ENCODE peak calls at places on chromosomes 6 and 20, in six cellular contexts. H is Calu3; Z is endothelial cell; Q is CD4-positive, alpha-beta T cell; F is AG09319; K is uterus. P is an unnamed sample.

GRCh38 chr6:44247338-44248302 is 719 bp downstream of the HSP90AB1 start:
- DNase-seq in H (peak), Z (peak), Q (peak), F (no peak), K (peak), P (peak)

GRCh38 chr6:15309611-15310283 is 63.9 kb downstream of the JARID2 start:
- DNase-seq in H (no peak), Z (no peak), Q (no peak), F (no peak), K (no peak), P (no peak)

GRCh38 chr6:147641511-147641910 is 133.0 kb downstream of the SAMD5 start:
- DNase-seq in H (no peak), Z (no peak), Q (no peak), F (no peak), K (no peak), P (no peak)

GRCh38 chr6:116327803-116328527 is 42.8 kb upstream of the DSE start:
- DNase-seq in H (no peak), Z (no peak), Q (no peak), F (no peak), K (no peak), P (no peak)

GRCh38 chr6:27940766-27941165 is 16.3 kb upstream of the OR2B6 start:
- DNase-seq in H (no peak), Z (no peak), Q (no peak), F (no peak), K (no peak), P (no peak)

GRCh38 chr6:23983691-23984090 is 142.3 kb upstream of the NRSN1 start:
- DNase-seq in H (no peak), Z (no peak), Q (no peak), F (no peak), K (no peak), P (no peak)

GRCh38 chr20:50412499-50412898 is 97.7 kb upstream of the PTPN1 start:
- DNase-seq in H (no peak), Z (no peak), Q (no peak), F (no peak), K (no peak), P (no peak)

GRCh38 chr20:9447182-9447581 is 67.2 kb upstream of the LAMP5 start:
- DNase-seq in H (no peak), Z (no peak), Q (no peak), F (no peak), K (no peak), P (no peak)

GRCh38 chr20:10665027-10665561 is 8.7 kb downstream of the JAG1 start:
- DNase-seq in H (no peak), Z (no peak), Q (no peak), F (no peak), K (no peak), P (no peak)

GRCh38 chr20:57619053-57619831 is 984 bp downstream of the ZBP1 start:
- DNase-seq in H (no peak), Z (no peak), Q (peak), F (no peak), K (no peak), P (no peak)

GRCh38 chr6:1039191-1039590 is 272.7 kb upstream of the FOXQ1 start:
- DNase-seq in H (peak), Z (no peak), Q (no peak), F (no peak), K (no peak), P (no peak)

GRCh38 chr6:52976591-52977035 is 18.5 kb downstream of the GSTA4 start:
- DNase-seq in H (no peak), Z (no peak), Q (no peak), F (no peak), K (no peak), P (no peak)

GRCh38 chr6:52981215-52981910 is 13.7 kb downstream of the GSTA4 start:
- DNase-seq in H (no peak), Z (no peak), Q (no peak), F (no peak), K (no peak), P (no peak)

GRCh38 chr6:52976149-52976548 is 18.9 kb downstream of the GSTA4 start:
- DNase-seq in H (no peak), Z (no peak), Q (no peak), F (no peak), K (no peak), P (no peak)

GRCh38 chr6:52973013-52973412 is 22.1 kb downstream of the GSTA4 start:
- DNase-seq in H (no peak), Z (no peak), Q (no peak), F (no peak), K (no peak), P (no peak)

DNA sequence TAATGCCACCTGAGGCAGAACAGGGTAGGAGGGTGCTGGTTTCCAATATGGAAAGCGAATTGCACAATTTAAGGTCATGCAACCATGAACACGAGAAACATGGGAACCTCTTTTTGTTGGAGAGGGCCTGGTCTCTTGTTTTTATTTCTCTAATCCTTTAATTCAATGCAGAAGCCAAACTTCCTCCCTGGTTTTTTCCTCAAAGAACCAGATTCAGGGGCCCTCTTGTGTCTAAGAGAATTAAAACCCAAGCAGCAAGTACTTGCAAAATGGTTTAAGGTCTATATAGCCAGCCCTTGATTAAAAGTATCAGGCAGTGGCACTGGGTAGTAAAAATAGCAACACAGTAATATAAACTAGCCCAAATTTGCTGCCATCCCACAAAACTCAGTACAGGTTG is 19.5 kb downstream of the GSTA4 start:
- DNase-seq in H (no peak), Z (no peak), Q (no peak), F (peak), K (no peak), P (no peak)
- TF ChIP-seq CTCF in H (no peak), Z (no peak), Q (no peak), F (peak), K (no peak), P (no peak)

GRCh38 chr6:112432853-112433252 is 85.7 kb downstream of the RFPL4B start:
- DNase-seq in H (no peak), Z (no peak), Q (no peak), F (no peak), K (no peak), P (no peak)

GRCh38 chr6:112433457-112433856 is 86.3 kb downstream of the RFPL4B start:
- DNase-seq in H (no peak), Z (no peak), Q (no peak), F (no peak), K (no peak), P (no peak)

GRCh38 chr6:112428477-112428876 is 81.3 kb downstream of the RFPL4B start:
- DNase-seq in H (no peak), Z (no peak), Q (no peak), F (no peak), K (no peak), P (no peak)

GRCh38 chr6:112431803-112432202 is 84.7 kb downstream of the RFPL4B start:
- DNase-seq in H (no peak), Z (no peak), Q (no peak), F (no peak), K (no peak), P (no peak)

DNA sequence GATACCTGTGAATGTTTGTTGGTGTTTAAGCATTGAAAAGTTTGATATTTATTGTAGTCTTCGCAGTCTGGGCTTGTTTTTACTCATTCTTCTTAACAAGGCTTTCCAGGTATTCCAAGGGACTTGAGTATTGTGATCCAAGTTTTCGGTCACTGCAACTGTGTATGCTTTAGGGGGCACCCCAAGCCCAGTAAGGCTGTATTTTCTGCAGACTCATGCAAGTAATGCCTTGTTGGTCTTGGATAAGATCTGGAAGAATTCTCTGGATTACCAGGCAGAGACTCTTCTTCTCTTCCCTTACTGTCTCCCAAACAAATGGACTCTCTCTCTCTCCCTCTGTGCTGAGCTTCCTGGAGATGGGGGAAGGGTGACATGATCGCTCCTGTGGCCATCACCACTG is 82.1 kb downstream of the RFPL4B start:
- DNase-seq in H (no peak), Z (peak), Q (no peak), F (no peak), K (no peak), P (no peak)
- TF ChIP-seq CTCF in H (no peak), Z (no peak), Q (no peak), F (no peak), K (no peak), P (no peak)

GRCh38 chr20:23399568-23400241 is 21.6 kb downstream of the NAPB start:
- DNase-seq in H (no peak), Z (no peak), Q (no peak), F (no peak), K (no peak), P (no peak)
- TF ChIP-seq CTCF in H (no peak), Z (peak), Q (no peak), F (no peak), K (no peak), P (no peak)

DNA sequence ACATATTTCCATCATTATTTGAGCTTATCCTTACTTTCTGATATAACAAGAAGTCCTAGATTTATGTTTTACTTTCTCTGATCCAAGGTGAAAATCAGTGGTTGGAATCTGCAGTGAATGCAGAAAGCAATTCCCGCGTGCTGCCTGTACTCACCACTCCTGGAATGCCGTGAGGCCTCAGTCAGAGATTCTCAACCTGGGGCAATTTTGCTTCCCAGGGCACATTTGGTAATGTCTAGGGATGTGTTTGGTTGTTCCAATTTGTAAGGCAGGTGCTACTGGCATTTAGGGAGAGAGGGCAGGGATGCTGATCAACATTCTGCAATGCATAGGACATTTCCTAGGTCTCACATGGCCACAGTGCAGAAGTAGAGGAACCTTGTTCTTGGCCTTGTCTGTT is 23.9 kb downstream of the CST4 start:
- DNase-seq in H (no peak), Z (no peak), Q (no peak), F (no peak), K (no peak), P (no peak)
- TF ChIP-seq CTCF in H (no peak), Z (no peak), Q (no peak), F (no peak), K (no peak), P (no peak)

DNA sequence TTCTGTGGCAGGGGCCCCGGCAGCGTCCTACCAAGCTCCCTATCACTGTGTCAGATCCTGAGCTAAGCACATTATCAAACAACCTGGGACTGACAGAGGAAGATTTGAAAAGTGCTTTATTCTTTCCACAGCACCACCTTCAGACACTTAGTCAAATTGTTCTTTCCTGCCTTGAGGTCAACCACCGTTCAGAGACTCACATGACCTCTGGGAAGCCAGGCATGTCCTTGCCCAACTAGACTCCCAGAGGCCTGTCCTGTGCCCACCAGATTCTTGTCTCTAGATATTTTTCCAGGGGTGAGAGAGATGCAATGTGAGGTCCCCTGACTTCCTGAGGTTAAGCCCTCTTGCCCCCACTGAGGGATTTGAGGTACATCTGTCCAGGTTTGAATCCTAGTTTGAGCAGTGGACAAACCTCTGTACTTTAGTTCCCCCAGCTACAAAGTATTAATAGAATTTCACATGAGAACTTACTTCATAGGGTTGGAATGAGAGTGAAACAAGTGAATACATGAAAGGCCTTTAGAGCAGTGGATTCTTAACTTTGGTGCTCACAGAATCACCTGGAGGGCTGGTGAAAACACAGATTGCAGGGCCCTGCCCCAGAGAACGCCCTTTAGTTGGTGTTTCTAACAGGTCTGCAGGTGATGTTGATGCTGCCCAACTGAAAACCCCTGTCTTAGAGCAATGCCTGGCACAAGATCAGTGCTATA is 179.8 kb downstream of the CLIC5 start:
- DNase-seq in H (no peak), Z (no peak), Q (no peak), F (no peak), K (no peak), P (no peak)
- TF ChIP-seq CTCF in H (no peak), Z (no peak), Q (no peak), F (no peak), K (no peak), P (no peak)

GRCh38 chr6:8589941-8590676 is 154.8 kb upstream of the SLC35B3 start:
- DNase-seq in H (no peak), Z (no peak), Q (no peak), F (no peak), K (no peak), P (no peak)
- TF ChIP-seq CTCF in H (no peak), Z (no peak), Q (no peak), F (no peak), K (no peak), P (no peak)

GRCh38 chr6:14283600-14284235 is 166.1 kb downstream of the CD83 start:
- DNase-seq in H (no peak), Z (no peak), Q (no peak), F (no peak), K (no peak), P (no peak)
- TF ChIP-seq CTCF in H (no peak), Z (no peak), Q (no peak), F (peak), K (no peak), P (no peak)

DNA sequence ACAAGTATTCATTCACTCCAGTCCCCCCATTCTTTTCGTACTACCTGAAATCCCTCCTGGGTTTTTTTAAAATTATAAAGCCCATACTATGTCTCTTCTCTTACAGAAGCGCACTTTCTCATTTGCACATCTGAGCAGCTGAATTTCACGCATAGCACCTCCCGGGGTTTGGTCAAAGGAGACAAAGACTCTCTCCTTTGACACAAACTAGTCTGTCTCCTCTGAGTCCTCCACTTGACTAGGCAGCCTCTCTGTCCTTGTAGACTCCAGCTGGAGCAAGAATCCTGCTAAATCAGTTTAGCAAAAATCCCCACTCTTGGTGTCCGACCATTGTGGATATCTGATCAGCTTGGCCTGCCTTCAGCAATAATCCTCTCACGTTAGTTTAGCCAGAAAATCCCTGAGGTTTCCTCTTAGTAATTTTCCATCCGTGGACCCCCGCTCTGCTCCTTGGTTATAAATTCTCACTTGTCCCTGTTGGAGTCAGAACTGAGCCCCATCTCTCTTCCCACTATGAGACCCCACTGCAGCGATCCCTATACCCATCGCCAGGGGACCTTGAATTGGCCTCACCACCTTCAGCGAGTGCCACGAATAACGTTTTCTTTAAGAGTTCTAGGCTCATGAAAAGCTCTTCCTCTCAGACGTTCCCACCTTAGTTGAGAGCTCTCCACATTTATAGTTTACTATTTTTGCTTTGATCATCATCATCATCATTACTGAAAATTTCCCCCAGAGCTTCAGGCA is 29.0 kb downstream of the PDYN start:
- DNase-seq in H (no peak), Z (peak), Q (no peak), F (no peak), K (no peak), P (no peak)
- TF ChIP-seq CTCF in H (no peak), Z (no peak), Q (no peak), F (peak), K (no peak), P (no peak)